ENCODE peak calls at places on chromosome 15, in ten cellular contexts. One of them, this sample, is unnamed.

GRCh38 chr15:93076875-93077274 is 12.1 kb downstream of the RGMA start:
- DNase-seq in dorsolateral prefrontal cortex: no peak
- DNase-seq in GM12864: no peak
- DNase-seq in foreskin fibroblast: no peak
- DNase-seq in suprapubic skin: no peak
- DNase-seq in adrenal gland: no peak
- DNase-seq in mucosa of descending colon: no peak
- DNase-seq in kidney epithelial cell: no peak
- DNase-seq in omental fat pad: no peak
- DNase-seq in H9: no peak
- DNase-seq in this sample: no peak

GRCh38 chr15:34708422-34708821 is 46.4 kb downstream of the GJD2 start:
- DNase-seq in dorsolateral prefrontal cortex: peak
- DNase-seq in GM12864: peak
- DNase-seq in foreskin fibroblast: peak
- DNase-seq in suprapubic skin: no peak
- DNase-seq in adrenal gland: no peak
- DNase-seq in mucosa of descending colon: peak
- DNase-seq in kidney epithelial cell: no peak
- DNase-seq in omental fat pad: no peak
- DNase-seq in H9: peak
- DNase-seq in this sample: no peak

GRCh38 chr15:71224024-71224423 is 108.8 kb downstream of the THSD4 start:
- DNase-seq in dorsolateral prefrontal cortex: no peak
- DNase-seq in GM12864: no peak
- DNase-seq in foreskin fibroblast: no peak
- DNase-seq in suprapubic skin: no peak
- DNase-seq in adrenal gland: no peak
- DNase-seq in mucosa of descending colon: no peak
- DNase-seq in kidney epithelial cell: no peak
- DNase-seq in omental fat pad: no peak
- DNase-seq in H9: no peak
- DNase-seq in this sample: no peak

GRCh38 chr15:38868326-38869114 is 303.9 kb upstream of the RASGRP1 start:
- DNase-seq in dorsolateral prefrontal cortex: no peak
- DNase-seq in GM12864: no peak
- DNase-seq in foreskin fibroblast: peak
- DNase-seq in suprapubic skin: no peak
- DNase-seq in adrenal gland: peak
- DNase-seq in mucosa of descending colon: peak
- DNase-seq in kidney epithelial cell: peak
- DNase-seq in omental fat pad: no peak
- DNase-seq in H9: no peak
- DNase-seq in this sample: no peak

GRCh38 chr15:34942363-34942762 is 27.2 kb downstream of the AQR start:
- DNase-seq in dorsolateral prefrontal cortex: no peak
- DNase-seq in GM12864: no peak
- DNase-seq in foreskin fibroblast: peak
- DNase-seq in suprapubic skin: no peak
- DNase-seq in adrenal gland: peak
- DNase-seq in mucosa of descending colon: no peak
- DNase-seq in kidney epithelial cell: no peak
- DNase-seq in omental fat pad: no peak
- DNase-seq in H9: no peak
- DNase-seq in this sample: no peak

GRCh38 chr15:57591822-57592367 is at the start of gene MYZAP:
- DNase-seq in dorsolateral prefrontal cortex: no peak
- DNase-seq in GM12864: no peak
- DNase-seq in foreskin fibroblast: peak
- DNase-seq in suprapubic skin: no peak
- DNase-seq in adrenal gland: peak
- DNase-seq in mucosa of descending colon: peak
- DNase-seq in kidney epithelial cell: no peak
- DNase-seq in omental fat pad: no peak
- DNase-seq in H9: peak
- DNase-seq in this sample: peak

GRCh38 chr15:33008284-33009011 is 186.1 kb downstream of the FMN1 start:
- DNase-seq in dorsolateral prefrontal cortex: no peak
- DNase-seq in GM12864: no peak
- DNase-seq in foreskin fibroblast: peak
- DNase-seq in suprapubic skin: no peak
- DNase-seq in adrenal gland: no peak
- DNase-seq in mucosa of descending colon: no peak
- DNase-seq in kidney epithelial cell: no peak
- DNase-seq in omental fat pad: no peak
- DNase-seq in H9: no peak
- DNase-seq in this sample: no peak

GRCh38 chr15:57640935-57641682 is 49.4 kb downstream of the MYZAP start:
- DNase-seq in dorsolateral prefrontal cortex: peak
- DNase-seq in GM12864: no peak
- DNase-seq in foreskin fibroblast: peak
- DNase-seq in suprapubic skin: no peak
- DNase-seq in adrenal gland: no peak
- DNase-seq in mucosa of descending colon: no peak
- DNase-seq in kidney epithelial cell: no peak
- DNase-seq in omental fat pad: no peak
- DNase-seq in H9: no peak
- DNase-seq in this sample: peak

GRCh38 chr15:43968551-43968950 is 141.7 kb downstream of the WDR76 start:
- DNase-seq in dorsolateral prefrontal cortex: no peak
- DNase-seq in GM12864: no peak
- DNase-seq in foreskin fibroblast: no peak
- DNase-seq in suprapubic skin: no peak
- DNase-seq in adrenal gland: no peak
- DNase-seq in mucosa of descending colon: no peak
- DNase-seq in kidney epithelial cell: no peak
- DNase-seq in omental fat pad: no peak
- DNase-seq in H9: no peak
- DNase-seq in this sample: no peak

GRCh38 chr15:91849749-91850161 is 3.8 kb upstream of the SLCO3A1 start:
- DNase-seq in dorsolateral prefrontal cortex: no peak
- DNase-seq in GM12864: no peak
- DNase-seq in foreskin fibroblast: no peak
- DNase-seq in suprapubic skin: no peak
- DNase-seq in adrenal gland: no peak
- DNase-seq in mucosa of descending colon: no peak
- DNase-seq in kidney epithelial cell: no peak
- DNase-seq in omental fat pad: no peak
- DNase-seq in H9: no peak
- DNase-seq in this sample: no peak

GRCh38 chr15:58584789-58585461 is 153.1 kb downstream of the LIPC start:
- DNase-seq in dorsolateral prefrontal cortex: no peak
- DNase-seq in GM12864: no peak
- DNase-seq in foreskin fibroblast: no peak
- DNase-seq in suprapubic skin: no peak
- DNase-seq in adrenal gland: no peak
- DNase-seq in mucosa of descending colon: no peak
- DNase-seq in kidney epithelial cell: no peak
- DNase-seq in omental fat pad: no peak
- DNase-seq in H9: no peak
- DNase-seq in this sample: no peak

GRCh38 chr15:88627463-88627862 is 6.3 kb downstream of the AEN start:
- DNase-seq in dorsolateral prefrontal cortex: no peak
- DNase-seq in GM12864: no peak
- DNase-seq in foreskin fibroblast: no peak
- DNase-seq in suprapubic skin: no peak
- DNase-seq in adrenal gland: no peak
- DNase-seq in mucosa of descending colon: peak
- DNase-seq in kidney epithelial cell: no peak
- DNase-seq in omental fat pad: no peak
- DNase-seq in H9: no peak
- DNase-seq in this sample: no peak

GRCh38 chr15:95626501-95627361 is 703.8 kb upstream of the NR2F2 start:
- DNase-seq in dorsolateral prefrontal cortex: no peak
- DNase-seq in GM12864: no peak
- DNase-seq in foreskin fibroblast: no peak
- DNase-seq in suprapubic skin: no peak
- DNase-seq in adrenal gland: no peak
- DNase-seq in mucosa of descending colon: no peak
- DNase-seq in kidney epithelial cell: no peak
- DNase-seq in omental fat pad: no peak
- DNase-seq in H9: peak
- DNase-seq in this sample: peak

GRCh38 chr15:28904541-28905303 is 18.9 kb downstream of the APBA2 start:
- DNase-seq in dorsolateral prefrontal cortex: no peak
- DNase-seq in GM12864: no peak
- DNase-seq in foreskin fibroblast: no peak
- DNase-seq in suprapubic skin: peak
- DNase-seq in adrenal gland: no peak
- DNase-seq in mucosa of descending colon: no peak
- DNase-seq in kidney epithelial cell: no peak
- DNase-seq in omental fat pad: no peak
- DNase-seq in H9: peak
- DNase-seq in this sample: no peak

GRCh38 chr15:70474682-70475438 is 288.5 kb downstream of the UACA start:
- DNase-seq in dorsolateral prefrontal cortex: peak
- DNase-seq in GM12864: no peak
- DNase-seq in foreskin fibroblast: peak
- DNase-seq in suprapubic skin: no peak
- DNase-seq in adrenal gland: peak
- DNase-seq in mucosa of descending colon: peak
- DNase-seq in kidney epithelial cell: peak
- DNase-seq in omental fat pad: peak
- DNase-seq in H9: no peak
- DNase-seq in this sample: no peak

GRCh38 chr15:98515186-98515585 is 133.2 kb upstream of the IGF1R start:
- DNase-seq in dorsolateral prefrontal cortex: no peak
- DNase-seq in GM12864: no peak
- DNase-seq in foreskin fibroblast: no peak
- DNase-seq in suprapubic skin: no peak
- DNase-seq in adrenal gland: no peak
- DNase-seq in mucosa of descending colon: no peak
- DNase-seq in kidney epithelial cell: no peak
- DNase-seq in omental fat pad: no peak
- DNase-seq in H9: no peak
- DNase-seq in this sample: no peak

DNA sequence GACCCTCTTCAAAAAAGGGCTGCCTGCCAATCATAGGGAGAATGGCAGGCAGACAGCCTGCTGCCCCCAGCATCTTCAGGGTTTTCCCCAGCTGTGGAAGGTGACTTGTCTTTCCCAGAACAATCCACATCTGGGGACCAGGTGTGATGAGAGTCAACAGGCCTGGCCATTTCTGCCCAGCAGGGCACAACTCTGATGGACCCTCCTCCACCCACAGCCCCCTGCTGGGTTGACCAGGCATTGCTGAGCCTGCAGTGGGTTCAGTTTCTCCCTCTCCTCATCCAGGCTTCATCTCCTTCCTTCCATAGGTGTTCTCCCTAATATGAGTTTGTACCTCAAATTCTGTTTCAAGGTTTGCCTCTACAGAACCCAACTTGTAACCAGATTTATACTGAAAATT is 111.0 kb downstream of the MINAR1 start:
- DNase-seq in dorsolateral prefrontal cortex: no peak
- DNase-seq in GM12864: no peak
- DNase-seq in foreskin fibroblast: no peak
- DNase-seq in suprapubic skin: no peak
- DNase-seq in adrenal gland: no peak
- DNase-seq in mucosa of descending colon: no peak
- DNase-seq in kidney epithelial cell: no peak
- DNase-seq in omental fat pad: no peak
- DNase-seq in H9: no peak
- DNase-seq in this sample: no peak
- TF ChIP-seq CTCF in dorsolateral prefrontal cortex: no peak
- TF ChIP-seq CTCF in GM12864: peak
- TF ChIP-seq CTCF in foreskin fibroblast: no peak
- TF ChIP-seq CTCF in suprapubic skin: no peak
- TF ChIP-seq CTCF in adrenal gland: no peak
- TF ChIP-seq CTCF in mucosa of descending colon: no peak
- TF ChIP-seq CTCF in kidney epithelial cell: no peak
- TF ChIP-seq CTCF in omental fat pad: no peak
- TF ChIP-seq CTCF in H9: peak
- TF ChIP-seq CTCF in this sample: no peak

GRCh38 chr15:78501857-78502256 is 5.5 kb upstream of the HYKK start:
- DNase-seq in dorsolateral prefrontal cortex: no peak
- DNase-seq in GM12864: no peak
- DNase-seq in foreskin fibroblast: no peak
- DNase-seq in suprapubic skin: no peak
- DNase-seq in adrenal gland: no peak
- DNase-seq in mucosa of descending colon: no peak
- DNase-seq in kidney epithelial cell: no peak
- DNase-seq in omental fat pad: no peak
- DNase-seq in H9: no peak
- DNase-seq in this sample: no peak
- TF ChIP-seq CTCF in dorsolateral prefrontal cortex: no peak
- TF ChIP-seq CTCF in GM12864: no peak
- TF ChIP-seq CTCF in foreskin fibroblast: no peak
- TF ChIP-seq CTCF in suprapubic skin: no peak
- TF ChIP-seq CTCF in adrenal gland: no peak
- TF ChIP-seq CTCF in mucosa of descending colon: no peak
- TF ChIP-seq CTCF in kidney epithelial cell: no peak
- TF ChIP-seq CTCF in omental fat pad: no peak
- TF ChIP-seq CTCF in H9: no peak
- TF ChIP-seq CTCF in this sample: no peak

GRCh38 chr15:78077053-78077859 is at the start of gene TBC1D2B:
- DNase-seq in dorsolateral prefrontal cortex: no peak
- DNase-seq in GM12864: no peak
- DNase-seq in foreskin fibroblast: no peak
- DNase-seq in suprapubic skin: no peak
- DNase-seq in adrenal gland: peak
- DNase-seq in mucosa of descending colon: peak
- DNase-seq in kidney epithelial cell: no peak
- DNase-seq in omental fat pad: peak
- DNase-seq in H9: peak
- DNase-seq in this sample: peak
- TF ChIP-seq CTCF in dorsolateral prefrontal cortex: no peak
- TF ChIP-seq CTCF in GM12864: peak
- TF ChIP-seq CTCF in foreskin fibroblast: no peak
- TF ChIP-seq CTCF in suprapubic skin: no peak
- TF ChIP-seq CTCF in adrenal gland: no peak
- TF ChIP-seq CTCF in mucosa of descending colon: no peak
- TF ChIP-seq CTCF in kidney epithelial cell: no peak
- TF ChIP-seq CTCF in omental fat pad: no peak
- TF ChIP-seq CTCF in H9: no peak
- TF ChIP-seq CTCF in this sample: no peak

DNA sequence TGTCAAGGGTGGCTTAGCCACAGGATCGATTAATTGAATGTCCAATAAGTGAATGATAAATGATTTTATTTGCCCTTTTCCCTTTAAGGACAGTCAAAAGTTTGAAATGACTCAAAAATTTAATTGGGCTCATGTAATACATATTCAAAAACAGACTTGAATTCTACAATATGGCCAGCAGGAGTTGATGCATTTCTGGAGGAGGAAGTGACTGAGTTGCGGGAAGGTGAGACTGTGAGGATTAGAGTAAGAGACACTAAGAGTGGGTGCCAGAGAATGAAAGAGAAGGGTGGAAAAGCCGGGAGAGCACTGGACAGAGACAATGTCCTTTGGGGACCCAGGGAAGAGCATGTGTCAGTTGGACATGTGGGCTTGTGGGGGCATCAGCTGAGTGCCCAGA is 83.3 kb downstream of the MCTP2 start:
- DNase-seq in dorsolateral prefrontal cortex: no peak
- DNase-seq in GM12864: no peak
- DNase-seq in foreskin fibroblast: no peak
- DNase-seq in suprapubic skin: no peak
- DNase-seq in adrenal gland: no peak
- DNase-seq in mucosa of descending colon: no peak
- DNase-seq in kidney epithelial cell: no peak
- DNase-seq in omental fat pad: no peak
- DNase-seq in H9: no peak
- DNase-seq in this sample: no peak
- TF ChIP-seq CTCF in dorsolateral prefrontal cortex: no peak
- TF ChIP-seq CTCF in GM12864: no peak
- TF ChIP-seq CTCF in foreskin fibroblast: no peak
- TF ChIP-seq CTCF in suprapubic skin: no peak
- TF ChIP-seq CTCF in adrenal gland: no peak
- TF ChIP-seq CTCF in mucosa of descending colon: no peak
- TF ChIP-seq CTCF in kidney epithelial cell: no peak
- TF ChIP-seq CTCF in omental fat pad: no peak
- TF ChIP-seq CTCF in H9: no peak
- TF ChIP-seq CTCF in this sample: no peak

GRCh38 chr15:83106994-83107840 is at the start of gene TM6SF1:
- DNase-seq in dorsolateral prefrontal cortex: no peak
- DNase-seq in GM12864: no peak
- DNase-seq in foreskin fibroblast: no peak
- DNase-seq in suprapubic skin: no peak
- DNase-seq in adrenal gland: no peak
- DNase-seq in mucosa of descending colon: no peak
- DNase-seq in kidney epithelial cell: no peak
- DNase-seq in omental fat pad: no peak
- DNase-seq in H9: peak
- DNase-seq in this sample: peak
- TF ChIP-seq CTCF in dorsolateral prefrontal cortex: no peak
- TF ChIP-seq CTCF in GM12864: peak
- TF ChIP-seq CTCF in foreskin fibroblast: no peak
- TF ChIP-seq CTCF in suprapubic skin: no peak
- TF ChIP-seq CTCF in adrenal gland: no peak
- TF ChIP-seq CTCF in mucosa of descending colon: no peak
- TF ChIP-seq CTCF in kidney epithelial cell: no peak
- TF ChIP-seq CTCF in omental fat pad: no peak
- TF ChIP-seq CTCF in H9: no peak
- TF ChIP-seq CTCF in this sample: no peak

This sample was measured in neural crest cell.